ENCODE peak calls at places on chromosomes 5 and 9, in five cellular contexts. W is EL; L is stimulated activated CD4-positive, alpha-beta T cell treated with anti-CD3 and anti-CD28 coated beads, Interleukin-2, amount 100 ng/mL, for 48 hours; Y is brain microvascular endothelial cell; C is activated naive CD4-positive, alpha-beta T cell treated with anti-CD3 and anti-CD28 coated beads for 36 hours. F is an unnamed sample.

GRCh38 chr9:133035669-133036068 is 4.9 kb downstream of the GTF3C5 start:
- DNase-seq in W (no peak), L (no peak), C (no peak), Y (no peak), F (no peak)

GRCh38 chr5:114191441-114191840 is 170.4 kb upstream of the KCNN2 start:
- DNase-seq in C (no peak), W (peak; percentile 37), L (no peak), Y (no peak), F (peak; percentile 11)

GRCh38 chr9:108212179-108212578 is 643.6 kb downstream of the ACTL7B start:
- DNase-seq in C (no peak), W (no peak), L (no peak), Y (no peak), F (peak; percentile 49)

GRCh38 chr5:138890686-138891085 is 15.6 kb upstream of the LRRTM2 start:
- DNase-seq in W (no peak), C (no peak), L (no peak), Y (no peak), F (no peak)

GRCh38 chr5:179261301-179262125 is 83.7 kb downstream of the ADAMTS2 start:
- DNase-seq in L (no peak), Y (no peak), C (peak; percentile 25), W (peak; percentile 38), F (peak; percentile 54)

GRCh38 chr9:129416831-129417604 is 203.9 kb downstream of the C9orf50 start:
- DNase-seq in C (no peak), W (no peak), L (no peak), Y (no peak), F (no peak)

GRCh38 chr5:168291281-168291960 is at the start of gene WWC1:
- DNase-seq in Y (no peak), C (peak; percentile 78), W (peak; percentile 62), L (peak; percentile 15), F (peak; percentile 37)

GRCh38 chr9:3929345-3930150 is 370.3 kb downstream of the GLIS3 start:
- DNase-seq in W (no peak), C (no peak), L (no peak), Y (no peak), F (no peak)

GRCh38 chr5:168468836-168469235 is 17.4 kb upstream of the RARS1 start:
- DNase-seq in Y (peak; percentile 81), L (no peak), C (no peak), W (peak; percentile 76), F (peak; percentile 63)

GRCh38 chr9:31490551-31491106 is 893.8 kb upstream of the ACO1 start:
- DNase-seq in C (no peak), Y (no peak), W (no peak), L (no peak), F (no peak)

GRCh38 chr5:67617051-67617450 is 420.5 kb upstream of the CD180 start:
- DNase-seq in Y (no peak), L (no peak), W (no peak), C (no peak), F (no peak)

GRCh38 chr9:8647824-8648223 is 848.2 kb upstream of the DMAC1 start:
- DNase-seq in L (no peak), Y (no peak), W (no peak), C (no peak), F (no peak)

GRCh38 chr5:135494196-135494595 is 41.6 kb downstream of the NEUROG1 start:
- DNase-seq in L (no peak), Y (no peak), C (no peak), W (no peak), F (no peak)

GRCh38 chr5:143554194-143554717 is 150.8 kb upstream of the NR3C1 start:
- DNase-seq in Y (peak; percentile 95), W (peak; percentile 99), C (no peak), L (no peak), F (peak; percentile 98)

GRCh38 chr9:136604823-136605525 is 57.7 kb upstream of the EGFL7 start:
- DNase-seq in Y (no peak), L (no peak), W (no peak), C (no peak), F (no peak)

GRCh38 chr5:74135033-74135432 is 505.5 kb downstream of the ENC1 start:
- DNase-seq in C (no peak), W (no peak), L (no peak), Y (no peak), F (no peak)

GRCh38 chr5:156421798-156422197 is 94.8 kb downstream of the SGCD start:
- DNase-seq in C (no peak), L (no peak), W (no peak), Y (no peak), F (no peak)

GRCh38 chr5:141135030-141135717 is at the start of gene PCDHB5:
- DNase-seq in Y (no peak), C (peak; percentile 48), L (no peak), W (peak; percentile 36), F (peak; percentile 29)

GRCh38 chr5:68396722-68397121 is 181.2 kb downstream of the PIK3R1 start:
- DNase-seq in C (no peak), L (no peak), W (no peak), Y (no peak), F (no peak)

F was measured in cardiac fibroblast.